ENCODE peak calls at places on chromosome 5, in eight cellular contexts. P, D, A, T, K, F, S and E are unnamed samples.

GRCh38 chr5:25544652-25545249 is 900.0 kb upstream of the CDH10 start:
- DNase-seq in P (peak), D (peak), A (no peak), T (no peak), K (no peak), F (peak), S (no peak), E (no peak)

GRCh38 chr5:54415896-54416640 is 39.4 kb upstream of the HSPB3 start:
- DNase-seq in P (no peak), D (no peak), A (no peak), T (no peak), K (peak), F (no peak), S (no peak), E (peak)

GRCh38 chr5:8865686-8866374 is 680.0 kb downstream of the SEMA5A start:
- DNase-seq in P (no peak), D (no peak), A (no peak), T (no peak), K (no peak), F (no peak), S (no peak), E (no peak)

GRCh38 chr5:136526021-136526420 is 160.7 kb upstream of the TRPC7 start:
- DNase-seq in P (peak), D (no peak), A (no peak), T (no peak), K (no peak), F (no peak), S (no peak), E (no peak)

GRCh38 chr5:93611510-93611899 is 28.5 kb downstream of the NR2F1 start:
- DNase-seq in P (no peak), D (no peak), A (no peak), T (no peak), K (no peak), F (no peak), S (no peak), E (no peak)

GRCh38 chr5:71681282-71681681 is 37.8 kb upstream of the CARTPT start:
- DNase-seq in P (no peak), D (no peak), A (no peak), T (no peak), K (no peak), F (no peak), S (no peak), E (no peak)

GRCh38 chr5:14809369-14810144 is 62.0 kb downstream of the ANKH start:
- DNase-seq in P (no peak), D (peak), A (no peak), T (peak), K (peak), F (peak), S (peak), E (peak)

GRCh38 chr5:139392678-139393496 is 2.0 kb downstream of the PROB1 start:
- DNase-seq in P (peak), D (no peak), A (no peak), T (peak), K (no peak), F (peak), S (no peak), E (no peak)

GRCh38 chr5:34450338-34450737 is 205.8 kb upstream of the RAI14 start:
- DNase-seq in P (no peak), D (no peak), A (no peak), T (no peak), K (no peak), F (no peak), S (no peak), E (no peak)

GRCh38 chr5:154756871-154757646 is 1.9 kb downstream of the LARP1 start:
- DNase-seq in P (peak), D (no peak), A (peak), T (peak), K (peak), F (peak), S (peak), E (no peak)

GRCh38 chr5:77991084-77991483 is 214.9 kb upstream of the TBCA start:
- DNase-seq in P (peak), D (no peak), A (no peak), T (no peak), K (no peak), F (no peak), S (no peak), E (no peak)

GRCh38 chr5:179321206-179321987 is 23.9 kb downstream of the ADAMTS2 start:
- DNase-seq in P (no peak), D (no peak), A (no peak), T (no peak), K (no peak), F (no peak), S (peak), E (no peak)

GRCh38 chr5:100690036-100690560 is 154.9 kb downstream of the FAM174A start:
- DNase-seq in P (no peak), D (no peak), A (no peak), T (no peak), K (peak), F (no peak), S (no peak), E (no peak)

GRCh38 chr5:159908201-159908940 is 7.9 kb upstream of the ADRA1B start:
- DNase-seq in P (no peak), D (no peak), A (no peak), T (no peak), K (no peak), F (no peak), S (no peak), E (no peak)

GRCh38 chr5:14405267-14405666 is 176.3 kb upstream of the OTULINL start:
- DNase-seq in P (peak), D (no peak), A (no peak), T (no peak), K (no peak), F (no peak), S (no peak), E (no peak)

GRCh38 chr5:166909926-166910325 is 1381.5 kb upstream of the WWC1 start:
- DNase-seq in P (no peak), D (no peak), A (no peak), T (no peak), K (no peak), F (no peak), S (no peak), E (no peak)

GRCh38 chr5:83554133-83554532 is 82.6 kb downstream of the VCAN start:
- DNase-seq in P (no peak), D (no peak), A (no peak), T (no peak), K (no peak), F (no peak), S (no peak), E (no peak)

GRCh38 chr5:133790898-133791297 is 177.5 kb downstream of the C5orf15 start:
- DNase-seq in P (no peak), D (no peak), A (no peak), T (no peak), K (no peak), F (no peak), S (no peak), E (no peak)

GRCh38 chr5:92939428-92939827 is 641.6 kb downstream of the NR2F1-AS1 start:
- DNase-seq in P (peak), D (no peak), A (no peak), T (no peak), K (no peak), F (no peak), S (no peak), E (no peak)

GRCh38 chr5:125372694-125373621 is 626.5 kb upstream of the ZNF608 start:
- DNase-seq in P (peak), D (no peak), A (no peak), T (no peak), K (peak), F (no peak), S (no peak), E (no peak)

GRCh38 chr5:83474170-83474796 is 2.7 kb downstream of the VCAN start:
- DNase-seq in P (peak), D (no peak), A (peak), T (peak), K (peak), F (peak), S (peak), E (no peak)

GRCh38 chr5:100430268-100430900 is 104.8 kb upstream of the FAM174A start:
- DNase-seq in P (peak), D (peak), A (peak), T (peak), K (peak), F (peak), S (no peak), E (no peak)

GRCh38 chr5:91438871-91439270 is 55.8 kb upstream of the ARRDC3 start:
- DNase-seq in P (peak), D (no peak), A (no peak), T (no peak), K (no peak), F (no peak), S (no peak), E (no peak)

GRCh38 chr5:132181011-132181629 is 46.5 kb downstream of the P4HA2 start:
- DNase-seq in P (no peak), D (no peak), A (no peak), T (no peak), K (no peak), F (no peak), S (no peak), E (no peak)

GRCh38 chr5:150081541-150082283 is 4.6 kb downstream of the CSF1R start:
- DNase-seq in P (peak), D (no peak), A (peak), T (no peak), K (peak), F (peak), S (no peak), E (no peak)

GRCh38 chr5:173423452-173424117 is 95.4 kb upstream of the STC2 start:
- DNase-seq in P (no peak), D (no peak), A (no peak), T (no peak), K (no peak), F (no peak), S (no peak), E (no peak)

GRCh38 chr5:173420108-173420507 is 91.9 kb upstream of the STC2 start:
- DNase-seq in P (no peak), D (no peak), A (no peak), T (no peak), K (no peak), F (no peak), S (no peak), E (no peak)
- H3K4me3 ChIP-seq in P (no peak), D (no peak), A (no peak), T (no peak), K (no peak), F (no peak), S (no peak), E (no peak)

DNA sequence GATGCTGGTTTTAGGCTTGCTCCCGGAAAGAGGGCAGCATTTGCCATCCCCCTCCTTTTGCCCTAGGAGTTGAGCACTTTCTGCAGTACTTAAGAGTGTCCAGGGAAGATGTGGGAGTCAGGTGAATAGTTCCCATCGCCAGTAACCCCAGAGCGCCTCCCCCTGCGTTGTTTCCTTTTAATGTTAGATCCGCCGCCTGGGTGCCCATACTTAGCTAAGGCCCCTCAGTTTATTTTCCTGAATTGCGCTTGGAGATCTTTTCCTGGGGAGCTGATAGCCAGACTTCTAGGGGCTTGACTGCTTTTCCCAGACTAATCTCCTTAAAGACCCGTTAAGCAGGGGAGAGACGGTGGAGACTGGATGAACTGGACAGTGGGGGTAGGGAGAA is 377 bp upstream of the PCDHAC2 start:
- DNase-seq in P (no peak), D (no peak), A (peak), T (no peak), K (no peak), F (no peak), S (no peak), E (no peak)
- H3K4me3 ChIP-seq in P (peak), D (no peak), A (peak), T (no peak), K (no peak), F (no peak), S (peak), E (peak)

GRCh38 chr5:170360712-170361501 is 28.3 kb downstream of the KCNMB1 start:
- DNase-seq in P (no peak), D (no peak), A (no peak), T (no peak), K (no peak), F (no peak), S (no peak), E (no peak)
- H3K4me3 ChIP-seq in P (no peak), D (no peak), A (no peak), T (no peak), K (no peak), F (no peak), S (no peak), E (no peak)

GRCh38 chr5:170336065-170336464 is 38.5 kb upstream of the LCP2 start:
- DNase-seq in P (no peak), D (no peak), A (no peak), T (no peak), K (no peak), F (no peak), S (no peak), E (no peak)

GRCh38 chr5:170330568-170331054 is 33.0 kb upstream of the LCP2 start:
- DNase-seq in P (no peak), D (no peak), A (no peak), T (no peak), K (no peak), F (peak), S (no peak), E (no peak)

GRCh38 chr5:170333161-170333909 is 35.8 kb upstream of the LCP2 start:
- DNase-seq in P (peak), D (peak), A (no peak), T (peak), K (no peak), F (peak), S (no peak), E (no peak)

GRCh38 chr5:170329524-170329923 is 31.9 kb upstream of the LCP2 start:
- DNase-seq in P (no peak), D (no peak), A (no peak), T (no peak), K (no peak), F (no peak), S (no peak), E (no peak)

DNA sequence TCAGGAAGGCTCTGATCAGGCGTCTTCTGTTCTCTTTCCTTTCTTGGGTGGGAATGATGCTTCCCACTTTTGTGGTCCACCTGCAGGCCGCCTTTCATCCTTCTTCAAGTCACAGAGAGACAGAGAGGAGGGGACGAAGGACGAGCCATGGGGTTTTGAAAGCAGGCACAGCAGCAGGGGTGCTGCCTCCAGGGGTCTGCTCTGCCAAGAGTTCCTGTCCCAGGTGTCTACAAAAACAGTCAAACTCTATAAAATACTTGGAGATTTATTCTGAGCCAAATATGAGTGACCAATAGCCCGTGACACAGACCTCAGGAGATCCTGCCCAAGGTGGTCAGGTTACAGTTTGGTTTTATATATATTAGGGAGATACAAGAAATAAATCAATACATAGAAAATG is 34.5 kb upstream of the LCP2 start:
- DNase-seq in P (no peak), D (no peak), A (no peak), T (no peak), K (no peak), F (no peak), S (no peak), E (no peak)
- H3K4me3 ChIP-seq in P (no peak), D (no peak), A (no peak), T (no peak), K (no peak), F (peak), S (no peak), E (no peak)

GRCh38 chr5:171492781-171493180 is 73.3 kb downstream of the FGF18 start:
- DNase-seq in P (no peak), D (no peak), A (no peak), T (no peak), K (no peak), F (no peak), S (no peak), E (no peak)

GRCh38 chr5:171496431-171496830 is 77.0 kb downstream of the FGF18 start:
- DNase-seq in P (no peak), D (no peak), A (no peak), T (no peak), K (no peak), F (no peak), S (no peak), E (no peak)

GRCh38 chr5:171493646-171494393 is 74.4 kb downstream of the FGF18 start:
- DNase-seq in P (no peak), D (no peak), A (no peak), T (no peak), K (no peak), F (no peak), S (no peak), E (no peak)

GRCh38 chr5:171494452-171495121 is 75.1 kb downstream of the FGF18 start:
- DNase-seq in P (peak), D (no peak), A (peak), T (no peak), K (peak), F (no peak), S (peak), E (no peak)

DNA sequence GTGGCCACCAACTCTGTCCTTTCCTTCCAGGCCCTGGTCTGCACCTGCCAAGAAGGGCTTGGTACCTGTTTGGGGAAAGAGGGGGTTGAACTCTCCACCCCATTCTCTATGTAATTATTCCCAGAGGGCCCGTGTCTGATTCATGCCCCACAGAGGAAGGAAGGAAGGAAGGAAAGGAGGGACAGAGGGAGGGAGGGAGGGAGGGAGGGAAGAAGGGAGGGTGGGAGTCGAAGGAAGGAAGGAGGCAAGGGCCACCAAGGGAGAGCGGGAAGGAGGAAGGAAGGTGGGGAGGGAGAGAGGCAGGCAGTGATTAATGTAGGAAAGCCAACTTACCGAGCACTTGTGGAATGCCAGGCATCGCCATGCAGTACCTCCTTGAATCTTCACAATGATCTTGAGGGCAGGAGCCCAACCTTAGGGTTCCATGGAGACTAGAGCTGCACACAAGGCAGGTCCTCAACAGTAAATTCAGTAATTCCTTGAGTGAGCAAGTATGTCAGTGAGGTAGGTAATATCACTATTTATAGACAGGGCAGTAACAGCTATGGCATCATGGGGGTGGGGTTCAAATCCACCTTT is 75.8 kb downstream of the FGF18 start:
- DNase-seq in P (no peak), D (no peak), A (peak), T (no peak), K (no peak), F (no peak), S (no peak), E (no peak)
- H3K4me3 ChIP-seq in P (no peak), D (no peak), A (no peak), T (no peak), K (no peak), F (no peak), S (no peak), E (no peak)

GRCh38 chr5:42948961-42949347 is 91.2 kb downstream of the ANXA2R start:
- DNase-seq in P (no peak), D (no peak), A (no peak), T (no peak), K (no peak), F (no peak), S (no peak), E (no peak)
- H3K4me3 ChIP-seq in P (no peak), D (peak), A (no peak), T (peak), K (peak), F (peak), S (peak), E (no peak)